ENCODE peak calls at places on chromosomes 5 and 9, in six cellular contexts. Y, W, P, R, O and G are unnamed samples.

GRCh38 chr5:138969323-138970013 is 94.3 kb upstream of the LRRTM2 start:
- DNase-seq in Y (no peak), W (no peak), P (no peak), R (no peak), O (no peak), G (no peak)

GRCh38 chr5:100479079-100479688 is 56.0 kb upstream of the FAM174A start:
- DNase-seq in Y (no peak), W (peak; percentile 4), P (no peak), R (no peak), O (no peak), G (no peak)

GRCh38 chr9:121972501-121972981 is 120.6 kb downstream of the TTLL11 start:
- DNase-seq in Y (no peak), W (peak; percentile 65), P (no peak), R (no peak), O (peak; percentile 81), G (no peak)

GRCh38 chr9:4555251-4555650 is 65.0 kb downstream of the SLC1A1 start:
- DNase-seq in Y (no peak), W (no peak), P (no peak), R (no peak), O (no peak), G (no peak)

GRCh38 chr5:103519550-103519949 is 43.0 kb downstream of the NUDT12 start:
- DNase-seq in Y (no peak), W (no peak), P (no peak), R (no peak), O (no peak), G (no peak)

GRCh38 chr9:71819115-71819739 is 50.9 kb upstream of the CEMIP2 start:
- DNase-seq in Y (no peak), W (peak; percentile 39), P (no peak), R (no peak), O (peak; percentile 32), G (no peak)

GRCh38 chr9:69391946-69392345 is 66.9 kb downstream of the ENTREP1 start:
- DNase-seq in Y (no peak), W (no peak), P (no peak), R (no peak), O (no peak), G (no peak)

GRCh38 chr5:34891981-34892380 is 23.3 kb downstream of the RAD1 start:
- DNase-seq in Y (no peak), W (no peak), P (no peak), R (no peak), O (no peak), G (no peak)

GRCh38 chr9:116064970-116065369 is 88.6 kb upstream of the PAPPA start:
- DNase-seq in Y (no peak), W (no peak), P (no peak), R (no peak), O (no peak), G (no peak)

GRCh38 chr5:40754381-40755092 is 1.2 kb downstream of the TTC33 start:
- DNase-seq in Y (no peak), W (no peak), P (peak; percentile 8), R (no peak), O (no peak), G (no peak)

GRCh38 chr5:132073231-132074013 is at the start of gene CSF2:
- DNase-seq in Y (no peak), W (no peak), P (no peak), R (no peak), O (no peak), G (no peak)

GRCh38 chr5:71457106-71457505 is 1.7 kb downstream of the BDP1 start:
- DNase-seq in Y (no peak), W (no peak), P (no peak), R (no peak), O (no peak), G (no peak)

GRCh38 chr5:154390096-154390495 is 55.7 kb upstream of the SAP30L start:
- DNase-seq in Y (no peak), W (no peak), P (no peak), R (no peak), O (no peak), G (no peak)

GRCh38 chr5:59587489-59588337 is 305.8 kb downstream of the PDE4D start:
- DNase-seq in Y (no peak), W (peak; percentile 20), P (no peak), R (peak; percentile 65), O (peak; percentile 79), G (no peak)

GRCh38 chr5:136905571-136905970 is 540.2 kb upstream of the TRPC7 start:
- DNase-seq in Y (no peak), W (no peak), P (no peak), R (no peak), O (no peak), G (no peak)

GRCh38 chr5:17802256-17802655 is 168.0 kb downstream of the TAF11L14 start:
- DNase-seq in Y (no peak), W (no peak), P (no peak), R (no peak), O (no peak), G (no peak)

GRCh38 chr5:39022151-39022550 is 52.0 kb downstream of the RICTOR start:
- DNase-seq in Y (no peak), W (no peak), P (no peak), R (no peak), O (no peak), G (no peak)

GRCh38 chr5:180343110-180343845 is 9.9 kb downstream of the GFPT2 start:
- DNase-seq in Y (no peak), W (no peak), P (no peak), R (peak; percentile 65), O (no peak), G (no peak)

GRCh38 chr9:92265159-92265558 is 28.3 kb downstream of the IARS1 start:
- DNase-seq in Y (no peak), W (no peak), P (no peak), R (no peak), O (no peak), G (no peak)

GRCh38 chr9:123073441-123073840 is 40.0 kb downstream of the GPR21 start:
- DNase-seq in Y (no peak), W (no peak), P (no peak), R (no peak), O (no peak), G (no peak)

GRCh38 chr5:86679529-86679928 is 61.8 kb downstream of the COX7C start:
- DNase-seq in Y (no peak), W (peak; percentile 6), P (no peak), R (peak; percentile 67), O (no peak), G (peak; percentile 1)

GRCh38 chr5:157189223-157189622 is 8.6 kb downstream of the ITK start:
- DNase-seq in Y (no peak), W (no peak), P (no peak), R (no peak), O (no peak), G (no peak)

GRCh38 chr9:115992834-115993233 is 160.8 kb upstream of the PAPPA start:
- DNase-seq in Y (no peak), W (no peak), P (no peak), R (no peak), O (no peak), G (no peak)

GRCh38 chr5:134647750-134648424 is 698 bp upstream of the SEC24A start:
- DNase-seq in Y (no peak), W (no peak), P (no peak), R (no peak), O (peak; percentile 11), G (no peak)

GRCh38 chr9:98563212-98563907 is 145.4 kb downstream of the GABBR2 start:
- DNase-seq in Y (no peak), W (no peak), P (no peak), R (no peak), O (no peak), G (no peak)

GRCh38 chr5:150241298-150242225 is 48.0 kb downstream of the CAMK2A start:
- DNase-seq in Y (no peak), W (no peak), P (no peak), R (no peak), O (no peak), G (no peak)

GRCh38 chr9:7117676-7118561 is 360.1 kb downstream of the KDM4C start:
- DNase-seq in Y (no peak), W (no peak), P (no peak), R (no peak), O (no peak), G (no peak)

GRCh38 chr9:104747245-104747564 is 278 bp upstream of the NIPSNAP3A start:
- DNase-seq in Y (no peak), W (no peak), P (no peak), R (no peak), O (no peak), G (no peak)

GRCh38 chr5:125326114-125326513 is 579.7 kb upstream of the ZNF608 start:
- DNase-seq in Y (no peak), W (no peak), P (no peak), R (no peak), O (peak; percentile 23), G (no peak)

GRCh38 chr9:134774991-134775540 is 105.5 kb upstream of the FCN2 start:
- DNase-seq in Y (no peak), W (no peak), P (no peak), R (no peak), O (no peak), G (no peak)

DNA sequence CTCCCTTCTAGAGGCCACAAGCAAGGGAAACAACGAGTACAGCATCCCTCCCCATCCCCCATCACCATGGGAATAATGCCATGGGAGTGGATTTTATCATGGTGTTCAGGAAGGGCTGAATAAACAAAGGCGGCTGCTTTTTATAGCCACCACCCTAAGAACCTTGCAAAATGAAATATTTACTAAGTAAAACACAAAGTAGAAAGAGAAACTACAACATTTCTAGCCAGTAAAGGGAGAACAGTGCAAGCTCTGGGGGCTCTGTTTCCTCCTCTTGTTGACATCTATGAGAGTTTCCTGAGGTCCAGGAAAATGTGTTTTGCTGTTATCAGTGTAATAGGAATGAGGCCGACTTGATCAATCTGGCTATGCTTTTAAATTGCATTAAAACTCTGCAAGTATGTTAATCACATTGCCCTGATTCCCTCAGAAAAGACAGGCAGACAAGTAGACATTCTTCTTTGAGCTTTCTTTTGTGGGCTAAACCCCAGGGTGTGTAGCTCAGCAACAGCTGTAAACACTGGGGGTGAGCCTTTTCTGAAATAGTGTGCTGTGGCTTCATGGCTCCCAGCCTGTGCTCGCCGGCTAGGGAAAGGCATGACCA is 31.1 kb downstream of the SV2C start:
- DNase-seq in Y (no peak), W (peak; percentile 26), P (no peak), R (no peak), O (peak; percentile 80), G (no peak)
- TF ChIP-seq POLR2AphosphoS5 in Y (no peak), W (peak; percentile 29), P (no peak), R (no peak), O (no peak), G (no peak)

GRCh38 chr5:108148715-108149139 is 233.2 kb downstream of the FBXL17 start:
- DNase-seq in Y (no peak), W (no peak), P (no peak), R (no peak), O (no peak), G (no peak)
- TF ChIP-seq POLR2AphosphoS5 in Y (no peak), W (no peak), P (no peak), R (no peak), O (no peak), G (no peak)

GRCh38 chr9:107750741-107751521 is 261.4 kb upstream of the KLF4 start:
- DNase-seq in Y (peak; percentile 92), W (peak; percentile 86), P (no peak), R (peak; percentile 96), O (peak; percentile 72), G (no peak)
- TF ChIP-seq POLR2AphosphoS5 in Y (peak; percentile 83), W (peak; percentile 84), P (no peak), R (peak; percentile 81), O (peak; percentile 71), G (no peak)

DNA sequence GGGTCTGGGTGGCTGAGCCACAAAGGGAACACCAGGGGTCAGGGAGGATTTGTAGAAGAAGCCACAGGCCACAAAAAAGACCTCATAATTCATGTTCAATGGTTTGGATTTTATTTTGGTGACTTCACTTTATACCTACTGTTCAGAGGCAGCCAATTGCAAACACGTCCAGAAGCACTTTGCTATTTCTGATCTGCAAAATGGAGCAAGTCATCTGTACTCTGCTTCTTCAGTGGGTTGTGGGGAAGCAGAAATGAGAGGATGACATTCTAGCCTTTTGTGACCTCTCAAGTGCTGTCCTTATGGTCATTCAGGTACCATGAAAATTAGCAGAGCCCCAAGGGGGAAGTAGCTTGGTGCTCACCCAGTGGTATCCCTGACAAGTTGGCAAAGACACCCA is 2.5 kb upstream of the KCNIP1 start:
- DNase-seq in Y (no peak), W (no peak), P (no peak), R (no peak), O (no peak), G (no peak)
- TF ChIP-seq POLR2AphosphoS5 in Y (no peak), W (no peak), P (no peak), R (no peak), O (no peak), G (no peak)